ENCODE peak calls at places on chromosomes 16 and 17, in five cellular contexts. G is body of pancreas, A is cardiac fibroblast, Y is cardiac muscle cell, K is OCI-LY7. M is an unnamed sample.
A peak's percentile ranks its signal among the peaks of the same experiment; 100 is the strongest.

GRCh38 chr17:38918129-38918913 is 7.1 kb upstream of the LASP1NB start:
- DNase-seq in G (no peak), A (no peak), Y (no peak), K (no peak), M (no peak)

GRCh38 chr16:73202176-73202729 is 154.3 kb upstream of the ZFHX3 start:
- DNase-seq in G (peak; percentile 73), A (peak; percentile 93), Y (no peak), K (no peak), M (peak; percentile 100)

GRCh38 chr16:69600202-69600601 is 34.4 kb downstream of the NFAT5 start:
- DNase-seq in G (no peak), A (no peak), Y (no peak), K (no peak), M (no peak)

GRCh38 chr17:50908860-50909764 is 43.0 kb upstream of the TOB1 start:
- DNase-seq in G (peak; percentile 96), A (no peak), Y (peak; percentile 40), K (no peak), M (no peak)

GRCh38 chr17:18959071-18959844 is 7.3 kb downstream of the SLC5A10 start:
- DNase-seq in G (no peak), A (no peak), Y (peak; percentile 23), K (no peak), M (no peak)

GRCh38 chr16:76278976-76279375 is 1.8 kb downstream of the CNTNAP4 start:
- DNase-seq in G (no peak), A (peak; percentile 54), Y (peak; percentile 61), K (peak; percentile 45), M (no peak)

GRCh38 chr17:42895185-42895555 is 5.4 kb upstream of the G6PC1 start:
- DNase-seq in G (peak; percentile 85), A (peak; percentile 90), Y (no peak), K (no peak), M (peak; percentile 91)

GRCh38 chr17:80845863-80846671 is 145.6 kb upstream of the CHMP6 start:
- DNase-seq in G (peak; percentile 71), A (no peak), Y (no peak), K (peak; percentile 91), M (no peak)

GRCh38 chr17:41678411-41678906 is 10.2 kb upstream of the EIF1 start:
- DNase-seq in G (no peak), A (peak; percentile 36), Y (no peak), K (no peak), M (no peak)

GRCh38 chr17:48470388-48471034 is 40.5 kb upstream of the SKAP1 start:
- DNase-seq in G (no peak), A (peak; percentile 20), Y (no peak), K (peak; percentile 83), M (peak; percentile 81)

GRCh38 chr17:6147054-6147453 is 76.9 kb downstream of the WSCD1 start:
- DNase-seq in G (no peak), A (no peak), Y (no peak), K (no peak), M (no peak)

GRCh38 chr16:68948230-68948910 is 105.0 kb downstream of the TANGO6 start:
- DNase-seq in G (no peak), A (peak; percentile 33), Y (no peak), K (no peak), M (peak; percentile 52)

GRCh38 chr16:69371564-69371963 is 14.2 kb downstream of the TERF2 start:
- DNase-seq in G (no peak), A (no peak), Y (no peak), K (peak; percentile 88), M (no peak)

GRCh38 chr17:72282439-72283029 is 161.7 kb downstream of the SOX9 start:
- DNase-seq in G (no peak), A (no peak), Y (no peak), K (no peak), M (no peak)

GRCh38 chr16:56306690-56307533 is 115.6 kb downstream of the GNAO1 start:
- DNase-seq in G (no peak), A (no peak), Y (no peak), K (no peak), M (no peak)

GRCh38 chr17:64024781-64025731 is 4.6 kb upstream of the ICAM2 start:
- DNase-seq in G (peak; percentile 47), A (peak; percentile 39), Y (peak; percentile 3), K (no peak), M (no peak)

GRCh38 chr17:35245196-35245486 is 2.3 kb downstream of the SLFN5 start:
- DNase-seq in G (no peak), A (peak; percentile 97), Y (no peak), K (no peak), M (peak; percentile 96)

GRCh38 chr17:56440391-56440790 is 153.1 kb upstream of the NOG start:
- DNase-seq in G (no peak), A (peak; percentile 3), Y (no peak), K (no peak), M (no peak)

GRCh38 chr16:21302454-21302853 is 24.4 kb upstream of the CRYM start:
- DNase-seq in G (no peak), A (peak; percentile 43), Y (no peak), K (peak; percentile 15), M (peak; percentile 2)

GRCh38 chr17:13135496-13135895 is 117.7 kb upstream of the ELAC2 start:
- DNase-seq in G (no peak), A (no peak), Y (no peak), K (no peak), M (no peak)

DNA sequence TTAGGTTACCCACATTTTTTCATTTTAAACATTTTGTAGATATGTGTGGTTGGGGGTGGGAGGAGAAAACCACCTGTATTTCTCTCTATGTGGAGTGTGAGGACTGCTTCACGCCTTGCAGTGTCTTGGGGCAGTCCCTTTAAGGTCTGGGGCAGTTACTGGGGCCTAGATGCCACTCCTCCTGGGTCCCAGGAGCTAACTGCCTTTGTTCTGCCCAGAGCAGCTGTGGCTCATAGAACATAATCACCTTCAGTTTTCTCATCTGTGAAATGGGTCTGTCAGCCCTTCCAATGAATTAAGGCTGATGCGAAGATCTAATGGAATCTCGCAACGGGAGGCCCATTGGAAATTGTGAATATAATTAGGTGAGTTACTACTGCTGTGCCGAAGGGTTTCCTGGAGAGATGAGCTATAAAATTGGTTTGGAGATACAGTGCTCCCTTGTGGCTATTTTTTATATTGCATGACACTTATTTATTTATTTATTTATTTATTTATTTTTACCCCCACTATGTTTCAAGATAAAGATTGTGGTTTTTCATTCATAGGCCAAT is 22.9 kb downstream of the DHRS7C start:
- DNase-seq in G (no peak), A (peak; percentile 45), Y (peak; percentile 46), K (peak; percentile 50), M (peak; percentile 44)
- TF ChIP-seq CTCF in G (peak; percentile 76), A (no peak), Y (peak; percentile 40), K (peak; percentile 72), M (peak; percentile 54)

GRCh38 chr17:1492249-1493206 is at the start of gene MYO1C:
- DNase-seq in G (no peak), A (no peak), Y (no peak), K (no peak), M (no peak)

GRCh38 chr17:1491406-1492248 is 859 bp downstream of the MYO1C start:
- DNase-seq in G (peak; percentile 77), A (peak; percentile 35), Y (peak; percentile 82), K (peak; percentile 68), M (peak; percentile 54)

GRCh38 chr17:1494203-1494602 is 1.7 kb upstream of the MYO1C start:
- DNase-seq in G (no peak), A (no peak), Y (no peak), K (no peak), M (no peak)

GRCh38 chr17:1494736-1495253 is 2.3 kb upstream of the MYO1C start:
- DNase-seq in G (no peak), A (no peak), Y (no peak), K (no peak), M (no peak)

DNA sequence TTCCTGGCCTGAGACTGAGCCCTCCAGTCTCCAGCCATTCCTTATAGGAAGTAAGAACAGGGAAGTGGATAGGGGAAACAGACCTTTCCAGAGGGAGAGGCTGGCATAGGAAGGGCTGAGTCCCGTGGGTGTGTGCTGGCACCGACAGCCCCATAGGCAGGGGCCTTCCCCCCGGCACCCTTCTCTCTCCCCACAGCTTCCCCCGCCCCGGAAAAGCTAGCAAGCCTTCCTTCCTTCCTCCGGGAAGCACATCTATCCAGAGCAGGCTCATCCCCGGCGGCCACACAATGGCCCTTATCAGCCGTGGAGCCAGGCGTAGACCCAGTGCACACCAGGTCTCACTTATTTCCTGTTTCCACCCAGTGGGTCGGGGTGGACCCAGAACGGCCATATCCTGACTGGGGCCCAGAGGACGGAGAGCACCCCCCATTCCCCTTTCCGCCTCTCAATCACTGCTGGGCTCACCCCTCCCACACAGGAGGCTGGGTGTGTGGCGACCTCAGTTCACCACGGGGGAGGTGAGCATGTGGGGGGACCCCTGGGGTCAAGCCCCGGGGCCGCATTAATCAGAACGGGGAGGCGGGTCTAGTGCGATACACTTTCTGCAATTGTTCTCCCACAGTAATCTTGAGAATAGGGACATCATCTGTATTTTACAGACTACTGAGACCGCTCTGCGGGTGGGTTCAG is 950 bp upstream of the MYO1C start:
- DNase-seq in G (no peak), A (no peak), Y (no peak), K (no peak), M (no peak)
- H3K4me3 ChIP-seq in G (no peak overlapping the region), A (no peak overlapping the region), Y (no peak overlapping the region), K (no peak overlapping the region), M (no peak overlapping the region)

GRCh38 chr16:16131204-16131603 is 92.1 kb downstream of the ABCC6 start:
- DNase-seq in G (no peak), A (no peak), Y (no peak), K (no peak), M (no peak)

GRCh38 chr16:16124438-16124837 is 98.9 kb downstream of the ABCC6 start:
- DNase-seq in G (no peak), A (no peak), Y (no peak), K (no peak), M (no peak)

GRCh38 chr16:16131659-16132058 is 91.6 kb downstream of the ABCC6 start:
- DNase-seq in G (no peak), A (no peak), Y (no peak), K (no peak), M (no peak)

GRCh38 chr16:16124974-16125373 is 98.3 kb downstream of the ABCC6 start:
- DNase-seq in G (no peak), A (no peak), Y (no peak), K (no peak), M (no peak)

DNA sequence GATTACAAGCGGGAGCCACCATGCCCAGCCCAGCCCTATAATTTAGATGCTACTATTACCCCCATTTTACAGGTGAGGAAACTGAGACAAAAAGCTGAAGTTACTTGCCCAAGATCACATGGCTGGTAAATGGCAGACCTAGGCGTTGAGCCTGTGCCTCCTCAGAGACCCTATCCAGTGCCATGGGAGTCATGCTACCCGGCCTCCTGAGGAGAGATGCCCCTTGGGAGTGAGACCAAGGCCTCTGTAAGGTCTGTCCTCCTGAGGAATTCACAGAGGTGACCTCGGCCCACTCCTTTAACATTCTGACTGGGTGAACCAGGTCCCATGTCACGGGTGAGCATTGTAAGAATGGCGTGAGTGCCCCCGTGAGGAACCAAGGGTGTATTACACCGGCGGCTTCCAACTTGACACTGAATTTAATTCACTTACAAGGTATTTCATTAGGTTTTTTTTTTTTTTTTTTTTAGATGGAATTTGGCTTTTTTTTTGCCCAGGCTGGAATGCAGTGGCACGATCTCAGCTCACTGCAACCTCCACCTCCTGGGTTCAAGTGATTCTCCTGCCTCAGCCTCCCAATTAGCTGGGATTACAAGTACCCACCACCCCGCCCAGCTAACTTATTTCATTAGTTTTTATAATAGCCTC is 95.7 kb downstream of the ABCC6 start:
- DNase-seq in G (peak; percentile 83), A (peak; percentile 78), Y (peak; percentile 83), K (peak; percentile 84), M (peak; percentile 65)
- TF ChIP-seq CTCF in G (peak; percentile 79), A (peak; percentile 79), Y (peak; percentile 88), K (peak; percentile 93), M (peak; percentile 88)

DNA sequence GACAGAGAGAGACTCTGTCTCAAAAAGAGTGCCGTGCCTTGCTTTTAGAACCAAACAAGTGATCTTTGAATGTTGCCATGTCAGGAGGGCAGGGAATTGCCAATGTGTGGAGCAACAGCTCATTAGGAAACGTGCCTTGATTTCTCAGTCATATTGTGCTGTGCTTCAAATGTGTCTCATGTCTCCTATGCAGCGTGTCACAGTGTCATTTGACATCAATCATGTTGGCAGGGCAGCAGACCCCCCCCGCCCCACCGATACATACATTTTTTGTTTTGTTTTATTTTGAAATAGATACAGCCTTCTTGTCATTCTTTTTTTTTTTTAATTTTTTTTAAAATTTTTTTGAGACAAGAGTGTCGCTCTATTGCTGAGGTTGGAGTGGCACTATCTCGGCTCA is 22.1 kb downstream of the MRC2 start:
- DNase-seq in G (no peak), A (no peak), Y (no peak), K (no peak), M (peak; percentile 35)
- H3K4me3 ChIP-seq in G (no peak overlapping the region), A (no peak overlapping the region), Y (no peak overlapping the region), K (no peak overlapping the region), M (no peak overlapping the region)

M was measured in AG10803.